ENCODE peak calls at places on chromosomes 16 and 17, in four cellular contexts. J, S, F and D are unnamed samples.

GRCh38 chr16:20763461-20764232 is at the start of gene ACSM3:
- DNase-seq in J (peak), S (peak), F (peak), D (peak)

GRCh38 chr17:4485676-4486646 is 12.7 kb upstream of the SPNS2 start:
- DNase-seq in J (no peak), S (no peak), F (no peak), D (peak)

GRCh38 chr16:84507011-84507982 is 2.8 kb upstream of the MEAK7 start:
- DNase-seq in F (peak), S (no peak), J (peak), D (no peak)

GRCh38 chr16:53224932-53225533 is 170.2 kb downstream of the CHD9 start:
- DNase-seq in S (no peak), F (peak), J (no peak), D (no peak)

GRCh38 chr16:53995378-53995777 is 291.2 kb downstream of the IRX3 start:
- DNase-seq in F (no peak), J (no peak), S (no peak), D (no peak)

GRCh38 chr16:83031524-83031923 is 404.8 kb downstream of the CDH13 start:
- DNase-seq in S (no peak), J (no peak), F (no peak), D (no peak)

GRCh38 chr16:49193596-49193995 is 88.0 kb downstream of the CBLN1 start:
- DNase-seq in F (no peak), S (no peak), J (no peak), D (no peak)

GRCh38 chr17:57011482-57012015 is 33.6 kb downstream of the SCPEP1 start:
- DNase-seq in J (no peak), S (no peak), F (no peak), D (no peak)

GRCh38 chr16:86041205-86041604 is 142.2 kb downstream of the IRF8 start:
- DNase-seq in F (no peak), J (no peak), S (no peak), D (no peak)

GRCh38 chr16:66933776-66934137 is 445 bp downstream of the CIAO2B start:
- DNase-seq in S (no peak), J (no peak), F (no peak), D (peak)

GRCh38 chr16:88456356-88457292 is 3.5 kb downstream of the ZFPM1 start:
- DNase-seq in S (no peak), F (no peak), J (peak), D (peak)

GRCh38 chr16:86508947-86509758 is 1.2 kb upstream of the FOXF1 start:
- DNase-seq in F (peak), J (no peak), S (peak), D (no peak)

GRCh38 chr16:14399397-14400284 is 230.4 kb downstream of the PARN start:
- DNase-seq in J (no peak), F (peak), S (peak), D (no peak)

GRCh38 chr16:62077998-62078397 is 41.8 kb upstream of the CDH8 start:
- DNase-seq in S (no peak), F (peak), J (no peak), D (no peak)

GRCh38 chr16:67430504-67431076 is 331 bp upstream of the HSD11B2 start:
- DNase-seq in J (peak), F (no peak), S (peak), D (peak)

GRCh38 chr17:33776903-33777302 is 478.2 kb upstream of the CCL2 start:
- DNase-seq in S (no peak), F (no peak), J (no peak), D (no peak)

GRCh38 chr17:36697907-36698526 is 96.6 kb downstream of the MRM1 start:
- DNase-seq in F (no peak), J (no peak), S (no peak), D (no peak)